ENCODE peak calls at places on chromosomes 2 and 18, in five cellular contexts. M is T-helper 2 cell, O is mammary epithelial cell, W is upper lobe of right lung, F is Peyer's patch. Y is an unnamed sample.

GRCh38 chr2:141570474-141571131 is 560.2 kb downstream of the LRP1B start:
- DNase-seq in M (no peak), O (no peak), W (no peak), F (no peak), Y (no peak)

GRCh38 chr2:62568983-62569837 is 63.2 kb upstream of the TMEM17 start:
- DNase-seq in M (no peak), O (peak; percentile 56), W (no peak), F (no peak), Y (no peak)

GRCh38 chr18:9719421-9719981 is 11.4 kb downstream of the RAB31 start:
- DNase-seq in M (no peak), O (peak; percentile 83), W (peak; percentile 71), F (peak; percentile 41), Y (no peak)

GRCh38 chr2:18398833-18399232 is 161.6 kb downstream of the RDH14 start:
- DNase-seq in M (no peak), O (no peak), W (no peak), F (no peak), Y (no peak)

GRCh38 chr2:170815746-170816498 is 765 bp upstream of the GAD1 start:
- DNase-seq in M (no peak), O (peak; percentile 64), W (peak; percentile 74), F (peak; percentile 71), Y (no peak)

GRCh38 chr2:176552456-176553135 is 283.4 kb downstream of the MTX2 start:
- DNase-seq in M (no peak), O (peak; percentile 45), W (no peak), F (no peak), Y (no peak)

GRCh38 chr2:146981921-146982320 is 862.9 kb upstream of the ACVR2A start:
- DNase-seq in M (no peak), O (no peak), W (no peak), F (no peak), Y (no peak)

GRCh38 chr2:196988599-196988998 is 62.1 kb upstream of the PGAP1 start:
- DNase-seq in M (no peak), O (no peak), W (no peak), F (no peak), Y (no peak)

GRCh38 chr2:27573452-27573851 is 9.4 kb upstream of the ZNF512 start:
- DNase-seq in M (no peak), O (no peak), W (no peak), F (no peak), Y (no peak)

GRCh38 chr2:217790681-217791392 is 212.0 kb downstream of the TNS1 start:
- DNase-seq in M (no peak), O (peak; percentile 49), W (no peak), F (no peak), Y (no peak)

GRCh38 chr2:189576361-189576760 is 4.2 kb downstream of the SLC40A1 start:
- DNase-seq in M (no peak), O (no peak), W (no peak), F (no peak), Y (peak; percentile 77)

GRCh38 chr2:224442092-224442999 is 40.4 kb upstream of the FAM124B start:
- DNase-seq in M (no peak), O (no peak), W (peak; percentile 64), F (no peak), Y (no peak)

GRCh38 chr2:54504866-54505265 is 48.7 kb downstream of the SPTBN1 start:
- DNase-seq in M (no peak), O (no peak), W (no peak), F (no peak), Y (no peak)

GRCh38 chr2:47129191-47129711 is 25.9 kb downstream of the STPG4 start:
- DNase-seq in M (no peak), O (no peak), W (no peak), F (no peak), Y (no peak)